ENCODE peak calls at places on chromosome 14, in seven cellular contexts. Y is Caco-2, A is adrenal gland, N is GM06990, U is GM23338, J is sigmoid colon, I is H7. T is an unnamed sample. For H3K27me3, the result is how much of the 10 kb centered on the place peaks cover.

GRCh38 chr14:20723458-20723857 is 22.2 kb upstream of the EDDM3A start:
- DNase-seq in Y (no peak), A (no peak), N (no peak), U (peak), J (no peak), I (peak), T (no peak)

GRCh38 chr14:53964249-53964648 is 7.6 kb upstream of the BMP4 start:
- DNase-seq in Y (no peak), A (no peak), N (no peak), U (peak), J (no peak), I (no peak), T (no peak)

GRCh38 chr14:62428429-62429203 is 616.6 kb downstream of the KCNH5 start:
- DNase-seq in Y (no peak), A (no peak), N (no peak), U (no peak), J (no peak), I (no peak), T (no peak)

GRCh38 chr14:102390486-102390885 is 27.7 kb downstream of the TECPR2 start:
- DNase-seq in Y (no peak), A (no peak), N (no peak), U (no peak), J (no peak), I (no peak), T (no peak)

GRCh38 chr14:106619618-106620017 is 1093.2 kb downstream of the TMEM121 start:
- DNase-seq in Y (peak), A (no peak), N (no peak), U (no peak), J (no peak), I (no peak), T (no peak)

GRCh38 chr14:22002860-22003284 is 329.3 kb upstream of the OR4E1 start:
- DNase-seq in Y (peak), A (no peak), N (no peak), U (peak), J (no peak), I (peak), T (peak)

GRCh38 chr14:94677239-94677612 is 65.0 kb downstream of the SERPINA3 start:
- DNase-seq in Y (no peak), A (no peak), N (no peak), U (no peak), J (peak), I (no peak), T (no peak)

GRCh38 chr14:63650336-63650952 is 8.8 kb upstream of the WDR89 start:
- DNase-seq in Y (no peak), A (no peak), N (no peak), U (no peak), J (no peak), I (no peak), T (peak)

GRCh38 chr14:92577321-92577742 is 63.8 kb downstream of the RIN3 start:
- DNase-seq in Y (no peak), A (no peak), N (peak), U (no peak), J (no peak), I (no peak), T (peak)

GRCh38 chr14:91019673-91020072 is 40.8 kb downstream of the RPS6KA5 start:
- DNase-seq in Y (no peak), A (no peak), N (no peak), U (no peak), J (no peak), I (no peak), T (no peak)

GRCh38 chr14:74793506-74794155 is 30.5 kb downstream of the YLPM1 start:
- DNase-seq in Y (peak), A (no peak), N (no peak), U (peak), J (no peak), I (peak), T (no peak)

GRCh38 chr14:89484445-89484844 is 67.4 kb upstream of the FOXN3 start:
- DNase-seq in Y (no peak), A (no peak), N (no peak), U (no peak), J (no peak), I (no peak), T (no peak)

GRCh38 chr14:76947078-76947837 is 81.2 kb downstream of the IRF2BPL start:
- DNase-seq in Y (no peak), A (peak), N (peak), U (peak), J (peak), I (peak), T (peak)

GRCh38 chr14:76947838-76948184 is 80.7 kb downstream of the IRF2BPL start:
- DNase-seq in Y (no peak), A (no peak), N (no peak), U (no peak), J (no peak), I (peak), T (no peak)

GRCh38 chr14:76948213-76948947 is 80.1 kb downstream of the IRF2BPL start:
- DNase-seq in Y (no peak), A (no peak), N (no peak), U (no peak), J (peak), I (peak), T (no peak)

GRCh38 chr14:76948976-76949375 is 79.5 kb downstream of the IRF2BPL start:
- DNase-seq in Y (no peak), A (no peak), N (no peak), U (no peak), J (no peak), I (no peak), T (no peak)

GRCh38 chr14:76946753-76947077 is 81.8 kb downstream of the IRF2BPL start:
- DNase-seq in Y (no peak), A (no peak), N (no peak), U (no peak), J (no peak), I (no peak), T (no peak)
- H3K4me3 ChIP-seq in Y (no peak), A (no peak), N (no peak), U (peak), J (no peak), I (no peak), T (no peak)

GRCh38 chr14:24113801-24114535 is 609 bp upstream of the DCAF11 start:
- DNase-seq in Y (peak), A (peak), N (peak), U (peak), J (peak), I (peak), T (no peak)

GRCh38 chr14:24116111-24116809 is 1.5 kb upstream of the NRL start:
- DNase-seq in Y (no peak), A (no peak), N (no peak), U (no peak), J (peak), I (no peak), T (no peak)

GRCh38 chr14:24115451-24116110 is 832 bp upstream of the NRL start:
- DNase-seq in Y (no peak), A (no peak), N (no peak), U (no peak), J (no peak), I (no peak), T (no peak)

GRCh38 chr14:24114536-24115450 is at the start of the genes DCAF11 and NRL:
- DNase-seq in Y (peak), A (peak), N (peak), U (peak), J (peak), I (peak), T (peak)

GRCh38 chr14:24113379-24113800 is 1.2 kb upstream of the DCAF11 start:
- DNase-seq in Y (no peak), A (no peak), N (no peak), U (no peak), J (no peak), I (no peak), T (no peak)
- H3K27me3 ChIP-seq in Y (under half), A (under half), N (under half), U (under half), J (under half), I (under half), T (under half)

GRCh38 chr14:64702493-64703392 is 1.5 kb upstream of the PLEKHG3 start:
- DNase-seq in Y (peak), A (no peak), N (no peak), U (peak), J (peak), I (peak), T (peak)
- H3K4me3 ChIP-seq in Y (peak), A (no peak), N (no peak), U (peak), J (peak), I (peak), T (peak)

GRCh38 chr14:96739511-96739910 is 57.7 kb upstream of the VRK1 start:
- DNase-seq in Y (peak), A (no peak), N (no peak), U (peak), J (no peak), I (no peak), T (no peak)
- H3K27me3 ChIP-seq in Y (under half), A (under half), N (under half), U (under half), J (under half), I (under half), T (under half)

T was measured in CD8-positive, alpha-beta memory T cell.